ENCODE peak calls at places on chromosomes 12 and 14, in five cellular contexts. S, X, A, Y and E are unnamed samples.
A peak's percentile ranks its signal among the peaks of the same experiment; 100 is the strongest.

GRCh38 chr14:62084020-62084419 is 321.8 kb downstream of the SNAPC1 start:
- DNase-seq in Y (no peak), X (no peak), S (peak; percentile 71), A (no peak), E (no peak)

GRCh38 chr12:132558861-132559623 is 51.3 kb downstream of the LRCOL1 start:
- DNase-seq in Y (peak; percentile 60), S (peak; percentile 41), X (no peak), A (no peak), E (no peak)

GRCh38 chr12:57722716-57723629 is 15.6 kb downstream of the AGAP2 start:
- DNase-seq in A (no peak), S (no peak), X (no peak), Y (no peak), E (no peak)

GRCh38 chr12:31118347-31118830 is 44.7 kb downstream of the DDX11 start:
- DNase-seq in A (no peak), Y (peak; percentile 68), S (no peak), X (peak; percentile 57), E (no peak)

GRCh38 chr14:75165586-75166391 is 10.6 kb downstream of the TMED10 start:
- DNase-seq in S (no peak), Y (no peak), X (no peak), A (no peak), E (no peak)

GRCh38 chr12:7068240-7068993 is 7.9 kb downstream of the C1S start:
- DNase-seq in A (no peak), Y (no peak), X (no peak), S (no peak), E (no peak)

GRCh38 chr14:77051101-77051500 is 22.6 kb upstream of the IRF2BPL start:
- DNase-seq in X (no peak), S (no peak), Y (no peak), A (no peak), E (no peak)

GRCh38 chr12:118059645-118060275 is 1.2 kb downstream of the WSB2 start:
- DNase-seq in X (no peak), S (no peak), A (peak; percentile 55), Y (no peak), E (no peak)

GRCh38 chr12:79344855-79345840 is 345.6 kb downstream of the PAWR start:
- DNase-seq in A (peak; percentile 54), S (peak; percentile 47), Y (peak; percentile 65), X (peak; percentile 49), E (peak; percentile 37)

GRCh38 chr12:107903377-107904061 is 129.0 kb downstream of the ASCL4 start:
- DNase-seq in Y (peak; percentile 88), X (peak; percentile 47), S (no peak), A (no peak), E (peak; percentile 23)

GRCh38 chr12:89183985-89184435 is 168.3 kb downstream of the DUSP6 start:
- DNase-seq in Y (no peak), X (no peak), A (no peak), S (no peak), E (peak; percentile 67)

GRCh38 chr12:30358113-30358512 is 337.6 kb downstream of the IPO8 start:
- DNase-seq in Y (peak; percentile 13), S (no peak), A (no peak), X (no peak), E (no peak)

GRCh38 chr12:67667276-67668073 is 18.9 kb downstream of the DYRK2 start:
- DNase-seq in A (peak; percentile 59), X (no peak), S (no peak), Y (no peak), E (no peak)

GRCh38 chr14:64459737-64460136 is 5.6 kb upstream of the AKAP5 start:
- DNase-seq in S (no peak), Y (no peak), X (no peak), A (no peak), E (no peak)

GRCh38 chr12:23947395-23947794 is 2.1 kb downstream of the SOX5 start:
- DNase-seq in X (no peak), S (no peak), Y (no peak), A (no peak), E (no peak)

GRCh38 chr14:85241022-85241880 is 288.7 kb upstream of the FLRT2 start:
- DNase-seq in A (peak; percentile 61), Y (peak; percentile 24), X (no peak), S (no peak), E (no peak)

GRCh38 chr12:115426732-115427131 is 742.8 kb upstream of the TBX3 start:
- DNase-seq in A (no peak), Y (no peak), S (no peak), X (no peak), E (no peak)

GRCh38 chr14:41549821-41550597 is 56.7 kb upstream of the LRFN5 start:
- DNase-seq in S (no peak), Y (no peak), A (no peak), X (no peak), E (peak; percentile 70)

GRCh38 chr12:11669348-11669747 is 19.9 kb downstream of the ETV6 start:
- DNase-seq in S (no peak), X (no peak), A (no peak), Y (no peak), E (no peak)

GRCh38 chr12:104846056-104846762 is 111.9 kb downstream of the SLC41A2 start:
- DNase-seq in A (no peak), Y (no peak), X (no peak), S (no peak), E (no peak)

GRCh38 chr12:25583545-25583944 is 30.5 kb upstream of the LMNTD1 start:
- DNase-seq in S (no peak), X (no peak), Y (peak; percentile 17), A (peak; percentile 28), E (no peak)

GRCh38 chr14:49770212-49770817 is 2.4 kb downstream of the KLHDC2 start:
- DNase-seq in X (no peak), A (no peak), Y (no peak), S (no peak), E (no peak)

GRCh38 chr12:6946033-6946919 is 2.5 kb downstream of the C12orf57 start:
- DNase-seq in Y (peak; percentile 82), X (peak; percentile 93), A (no peak), S (no peak), E (peak; percentile 97)

GRCh38 chr12:4202482-4202881 is 71.1 kb upstream of the CCND2 start:
- DNase-seq in X (no peak), Y (no peak), A (no peak), S (no peak), E (no peak)

GRCh38 chr12:120055639-120056038 is 60.9 kb downstream of the RAB35 start:
- DNase-seq in Y (no peak), X (no peak), A (no peak), S (no peak), E (peak; percentile 47)

GRCh38 chr14:74141703-74142102 is 56.9 kb downstream of the LIN52 start:
- DNase-seq in A (no peak), Y (no peak), S (no peak), X (no peak), E (no peak)

GRCh38 chr12:108933950-108934349 is 54.1 kb downstream of the DAO start:
- DNase-seq in Y (no peak), X (no peak), S (no peak), A (no peak), E (peak; percentile 36)

GRCh38 chr14:73612339-73613045 is at the start of gene ACOT6:
- DNase-seq in X (peak; percentile 87), S (peak; percentile 67), Y (peak; percentile 90), A (peak; percentile 57), E (peak; percentile 67)

GRCh38 chr12:105995986-105996385 is 142.8 kb downstream of the NUAK1 start:
- DNase-seq in S (no peak), Y (no peak), A (no peak), X (no peak), E (no peak)

GRCh38 chr14:96177766-96178377 is 26.8 kb upstream of the BDKRB2 start:
- DNase-seq in Y (no peak), A (no peak), S (no peak), X (no peak), E (peak; percentile 50)

GRCh38 chr14:87171161-87171560 is 821.8 kb downstream of the GALC start:
- DNase-seq in X (no peak), S (no peak), Y (no peak), A (no peak), E (no peak)

GRCh38 chr12:7212678-7213077 is 23.2 kb downstream of the PEX5 start:
- DNase-seq in A (no peak), Y (no peak), X (no peak), S (no peak), E (no peak)

GRCh38 chr12:29228474-29229157 is 79.5 kb downstream of the FAR2 start:
- DNase-seq in S (no peak), Y (no peak), A (peak; percentile 73), X (no peak), E (no peak)

GRCh38 chr14:48113713-48114112 is 438.3 kb upstream of the MDGA2 start:
- DNase-seq in Y (no peak), X (no peak), A (no peak), S (no peak), E (no peak)

GRCh38 chr12:79441534-79441933 is 249.2 kb downstream of the PAWR start:
- DNase-seq in X (no peak), S (no peak), A (no peak), Y (no peak), E (no peak)

GRCh38 chr14:20059745-20060144 is at the start of gene OR4L1:
- DNase-seq in X (no peak), Y (no peak), S (no peak), A (no peak), E (no peak)
- H3K9me3 ChIP-seq in X (no peaks in the 10 kb centered on the region), Y (peaks cover 48% of the 10 kb centered on the region), S (peaks cover 3% of the 10 kb centered on the region), A (no peaks in the 10 kb centered on the region), E (peaks cover 23% of the 10 kb centered on the region)

DNA sequence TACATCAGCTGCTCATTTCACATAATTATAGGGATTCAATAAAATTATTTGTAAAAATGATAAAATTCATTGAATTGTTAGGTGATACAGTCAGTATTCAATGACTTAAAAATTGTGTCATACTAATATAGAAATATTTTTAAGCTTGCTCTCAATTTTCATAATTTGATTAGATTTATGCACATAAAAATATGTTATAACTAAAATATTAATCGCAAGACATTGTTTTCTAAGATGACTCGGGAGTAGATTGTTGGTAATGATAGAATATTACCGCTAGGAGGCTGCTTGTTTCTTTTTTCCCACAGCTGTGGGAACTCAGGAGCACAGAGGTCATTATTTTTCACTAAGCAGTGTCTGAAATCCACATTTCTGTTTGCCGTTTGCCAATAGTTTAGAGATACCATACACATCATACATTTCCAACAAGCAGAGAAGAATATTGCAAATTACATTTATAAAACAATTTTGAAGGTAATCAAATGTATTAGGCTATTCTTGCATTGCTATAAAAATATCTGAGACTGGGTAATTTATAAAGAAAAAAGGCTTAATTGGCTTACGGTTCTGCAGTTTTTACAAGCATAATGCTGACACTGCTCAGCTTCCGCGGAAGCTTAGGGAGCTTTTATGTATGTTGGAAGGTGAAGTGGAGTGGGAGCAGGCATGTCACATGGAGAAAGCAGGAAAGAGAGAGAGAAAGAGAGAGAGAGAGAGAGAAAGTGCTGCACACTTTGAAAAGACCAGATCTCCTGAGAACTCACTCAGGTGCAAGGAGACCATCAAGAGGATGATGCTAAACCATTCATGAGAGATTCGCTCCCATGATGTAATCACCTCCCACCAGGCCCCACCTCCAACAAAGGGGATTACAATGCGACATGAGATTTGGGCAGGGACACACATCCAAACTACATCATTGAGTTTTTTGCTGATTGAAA is 9.2 kb downstream of the CD69 start:
- DNase-seq in Y (peak; percentile 14), S (no peak), X (peak; percentile 36), A (peak; percentile 63), E (peak; percentile 11)
- H3K4me2 ChIP-seq in Y (no peak overlapping the region), S (peak overlapping the region; percentile 46), X (peak overlapping the region; percentile 78), A (peak overlapping the region; percentile 76), E (no peak overlapping the region)

GRCh38 chr14:106039400-106039799 is 513.0 kb downstream of the TMEM121 start:
- DNase-seq in S (peak; percentile 76), Y (no peak), X (no peak), A (no peak), E (no peak)
- H3K9me3 ChIP-seq in S (no peaks in the 10 kb centered on the region), Y (peaks cover 20% of the 10 kb centered on the region), X (no peaks in the 10 kb centered on the region), A (peaks cover 2% of the 10 kb centered on the region), E (peaks cover 7% of the 10 kb centered on the region)

GRCh38 chr12:52971701-52972329 is 22.9 kb downstream of the KRT18 start:
- DNase-seq in Y (peak; percentile 47), A (no peak), S (no peak), X (peak; percentile 73), E (peak; percentile 82)
- H3K4me2 ChIP-seq in Y (no peak overlapping the region), A (no peak overlapping the region), S (no peak overlapping the region), X (peak overlapping the region; percentile 78), E (peak overlapping the region; percentile 58)